ENCODE peak calls at places on chromosomes 13 and 19, in five cellular contexts. S is GM23338, X is A549, L is HepG2, T is GM12878. W is an unnamed sample.

GRCh38 chr13:114054269-114054668 is 78.2 kb downstream of the RASA3 start:
- DNase-seq in X (no peak), L (no peak), T (no peak), S (no peak), W (peak)

GRCh38 chr19:47230122-47230920 is 678 bp downstream of the BBC3 start:
- DNase-seq in L (peak), S (peak), T (no peak), X (peak), W (peak)

GRCh38 chr13:106492576-106493323 is 42.7 kb downstream of the EFNB2 start:
- DNase-seq in S (no peak), T (no peak), X (no peak), L (no peak), W (no peak)

GRCh38 chr19:29686285-29686805 is 21.1 kb downstream of the PLEKHF1 start:
- DNase-seq in X (no peak), L (no peak), S (no peak), T (no peak), W (no peak)

GRCh38 chr13:114259974-114260373 is 21.4 kb upstream of the UPF3A start:
- DNase-seq in T (peak), L (no peak), X (no peak), S (no peak), W (no peak)

GRCh38 chr19:45632468-45633196 is 6.6 kb downstream of the EML2 start:
- DNase-seq in L (no peak), S (peak), X (peak), T (no peak), W (peak)

GRCh38 chr13:97395437-97396136 is 38.4 kb upstream of the RAP2A start:
- DNase-seq in T (no peak), L (no peak), X (peak), S (no peak), W (no peak)

GRCh38 chr13:34294483-34295129 is 476.7 kb downstream of the RFC3 start:
- DNase-seq in X (peak), S (no peak), T (no peak), L (no peak), W (no peak)

GRCh38 chr13:44648392-44649117 is 72.4 kb upstream of the TSC22D1 start:
- DNase-seq in X (no peak), S (peak), L (peak), T (no peak), W (peak)

GRCh38 chr13:29435125-29435911 is 160.2 kb downstream of the SLC7A1 start:
- DNase-seq in S (no peak), T (no peak), X (no peak), L (no peak), W (no peak)

GRCh38 chr13:39776439-39776838 is 121.0 kb downstream of the COG6 start:
- DNase-seq in L (no peak), T (no peak), X (peak), S (no peak), W (no peak)

GRCh38 chr13:25733696-25734435 is 317.9 kb downstream of the SHISA2 start:
- DNase-seq in T (no peak), X (no peak), S (no peak), L (no peak), W (no peak)

GRCh38 chr13:26923824-26924605 is 163.4 kb upstream of the GPR12 start:
- DNase-seq in L (no peak), S (no peak), T (no peak), X (peak), W (no peak)

DNA sequence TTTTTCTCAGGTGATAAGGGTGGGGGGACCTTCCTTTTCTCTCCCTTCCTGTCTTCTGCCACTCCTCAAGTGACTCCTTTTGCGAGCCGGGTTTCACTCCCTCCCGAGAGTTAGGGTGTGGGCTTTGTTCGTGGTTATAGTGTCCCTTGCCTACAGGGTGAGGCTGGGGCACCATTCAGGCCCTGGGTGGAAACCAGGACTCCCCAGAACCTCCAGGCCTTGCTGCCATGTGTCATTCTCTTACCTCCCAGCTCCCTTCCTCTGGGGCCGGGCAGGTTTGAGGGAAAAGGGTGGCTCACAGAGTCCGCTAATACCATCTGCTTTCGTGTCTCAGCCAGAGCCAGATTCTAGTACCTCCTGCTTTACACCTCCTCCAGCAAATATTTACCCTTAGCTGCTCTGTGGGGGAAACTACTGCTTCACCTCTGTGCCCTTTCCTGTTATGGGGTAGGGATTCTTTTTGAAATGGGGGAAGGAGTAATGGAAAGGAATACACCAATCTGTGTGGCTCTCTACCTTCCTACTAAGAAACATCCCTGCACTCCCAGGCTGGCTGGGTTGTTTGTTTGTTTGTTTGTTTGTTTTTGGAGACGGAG is 2.8 kb downstream of the ACTN4 start:
- DNase-seq in L (no peak), X (peak), T (no peak), S (no peak), W (no peak)
- TF ChIP-seq JUNB in L (no peak), X (no peak), T (no peak), S (no peak), W (no peak)

DNA sequence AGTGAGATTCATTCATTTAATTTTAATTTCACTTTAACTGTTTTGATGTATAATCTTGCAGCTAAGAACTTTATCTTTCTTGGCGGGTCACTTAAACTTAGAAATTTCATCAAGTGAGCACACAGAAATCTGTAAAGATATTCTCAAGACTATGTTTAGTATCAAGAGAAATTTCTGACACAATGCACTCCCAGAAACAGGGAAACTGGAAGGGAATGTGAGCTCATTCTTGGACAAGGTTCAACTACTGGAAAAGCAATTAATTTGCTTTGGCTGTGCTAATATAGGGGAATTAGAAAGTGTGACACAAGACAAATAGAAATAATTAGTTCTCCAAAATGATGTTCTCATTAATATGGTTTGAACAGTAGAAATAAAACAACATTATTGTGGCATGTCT is 402.3 kb downstream of the DACH1 start:
- DNase-seq in X (no peak), T (no peak), L (no peak), S (no peak), W (no peak)
- TF ChIP-seq JUNB in X (no peak), T (no peak), L (no peak), S (no peak), W (no peak)

GRCh38 chr19:12737666-12738351 is 512 bp downstream of the GET3 start:
- DNase-seq in T (no peak), L (no peak), S (no peak), X (no peak), W (no peak)
- TF ChIP-seq JUNB in T (no peak), L (no peak), S (no peak), X (no peak), W (no peak)

GRCh38 chr13:38202730-38203129 is 146.9 kb upstream of the UFM1 start:
- DNase-seq in T (no peak), L (no peak), X (no peak), S (no peak), W (no peak)
- TF ChIP-seq JUNB in T (no peak), L (no peak), X (no peak), S (no peak), W (no peak)

DNA sequence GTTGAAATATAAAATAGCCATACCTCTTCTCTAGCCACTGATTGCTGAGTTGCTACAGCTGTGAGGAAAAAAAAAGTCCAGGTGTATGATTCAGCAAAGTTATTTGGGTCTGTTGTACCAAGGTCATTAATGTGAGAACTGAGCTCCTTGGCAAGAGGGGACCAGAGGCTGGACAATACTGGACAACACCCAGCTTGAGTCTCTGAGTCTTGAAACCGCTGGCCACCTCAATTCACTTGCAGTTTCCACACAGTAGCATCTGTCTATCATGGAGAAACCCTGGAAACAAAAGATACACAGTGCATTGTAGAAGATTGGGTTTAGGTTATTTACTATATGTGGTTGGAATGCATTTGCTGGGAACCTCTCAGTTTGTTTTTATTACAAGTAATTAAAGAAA is 60.4 kb downstream of the WDFY2 start:
- DNase-seq in L (no peak), X (peak), S (no peak), T (no peak), W (no peak)
- TF ChIP-seq JUNB in L (no peak), X (no peak), S (no peak), T (no peak), W (no peak)

GRCh38 chr13:76594435-76594834 is 291.8 kb downstream of the KCTD12 start:
- DNase-seq in L (no peak), X (no peak), S (no peak), T (no peak), W (no peak)

GRCh38 chr13:76597868-76598267 is 288.3 kb downstream of the KCTD12 start:
- DNase-seq in L (no peak), X (no peak), S (no peak), T (no peak), W (no peak)

GRCh38 chr13:76596216-76596615 is 290.0 kb downstream of the KCTD12 start:
- DNase-seq in L (no peak), X (no peak), S (no peak), T (no peak), W (no peak)

GRCh38 chr13:76600086-76600485 is 286.1 kb downstream of the KCTD12 start:
- DNase-seq in X (no peak), T (no peak), S (no peak), L (no peak), W (no peak)
- TF ChIP-seq JUNB in X (no peak), T (no peak), S (no peak), L (no peak), W (no peak)

GRCh38 chr19:16627928-16628182 is 149 bp downstream of the MED26 start:
- DNase-seq in L (no peak), X (no peak), S (no peak), T (no peak), W (no peak)
- TF ChIP-seq JUNB in L (no peak), X (no peak), S (no peak), T (no peak), W (no peak)

GRCh38 chr19:28508666-28509065 is 704.3 kb downstream of the UQCRFS1 start:
- DNase-seq in S (no peak), X (no peak), T (no peak), L (no peak), W (no peak)
- TF ChIP-seq JUNB in S (no peak), X (no peak), T (no peak), L (no peak), W (no peak)

GRCh38 chr19:18273566-18274302 is 518 bp downstream of the IQCN start:
- DNase-seq in S (no peak), T (no peak), L (no peak), X (no peak), W (no peak)

GRCh38 chr19:18278521-18279265 is 2.7 kb downstream of the JUND start:
- DNase-seq in T (no peak), L (no peak), S (peak), X (peak), W (no peak)

GRCh38 chr19:18274303-18274775 is at the start of gene IQCN:
- DNase-seq in X (peak), T (no peak), S (peak), L (peak), W (no peak)

GRCh38 chr19:18271433-18271841 is 2.8 kb downstream of the IQCN start:
- DNase-seq in T (no peak), L (no peak), X (no peak), S (no peak), W (no peak)

DNA sequence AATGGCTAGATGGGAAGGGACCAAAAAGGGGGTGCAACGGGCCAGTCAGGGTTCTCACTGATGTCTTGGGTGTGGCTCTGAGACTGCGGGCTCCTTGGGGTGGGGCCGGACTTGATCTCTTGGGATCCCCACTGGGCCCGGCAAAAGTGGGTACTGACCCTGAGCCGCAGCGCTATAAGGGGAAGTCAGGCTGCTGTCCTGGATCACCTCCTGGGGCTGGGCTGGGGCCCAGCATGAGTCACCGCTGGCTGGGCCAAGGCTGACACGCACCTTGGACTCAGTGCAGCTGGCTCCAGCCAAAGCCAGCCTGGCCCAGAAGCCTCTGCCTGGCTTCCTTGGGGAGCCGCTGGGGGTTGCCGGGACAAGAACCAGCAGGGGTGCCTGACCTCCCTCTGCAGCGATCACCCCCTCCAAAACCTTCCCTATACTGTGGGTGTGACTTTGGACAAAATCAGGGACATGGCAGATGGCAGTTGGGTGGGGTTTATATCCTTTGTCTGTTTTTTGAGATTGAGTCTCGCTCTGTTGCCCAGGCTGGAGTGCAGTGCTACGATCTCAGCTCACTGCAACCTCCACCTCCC is 614 bp upstream of the IQCN start:
- DNase-seq in L (peak), S (peak), X (peak), T (no peak), W (peak)
- TF ChIP-seq JUNB in L (peak), S (no peak), X (peak), T (no peak), W (peak)

GRCh38 chr13:42040730-42041016 is 7.8 kb upstream of the DGKH start:
- DNase-seq in X (no peak), S (no peak), L (no peak), T (no peak), W (no peak)
- TF ChIP-seq JUNB in X (no peak), S (no peak), L (no peak), T (no peak), W (no peak)

W was measured in K562.